ENCODE peak calls at places on chromosome 19, in eight cellular contexts. D, O, Y, G, C, I, F and E are unnamed samples.

GRCh38 chr19:5804516-5805464 is at the start of gene NRTN:
- DNase-seq in D (no peak), C (no peak), Y (peak; percentile 75), F (peak; percentile 82), I (no peak), G (peak; percentile 67), O (no peak), E (no peak)

GRCh38 chr19:38964738-38965137 is 10.8 kb downstream of the FBXO17 start:
- DNase-seq in C (no peak), Y (no peak), I (no peak), F (no peak), G (no peak), D (no peak), O (no peak), E (no peak)

GRCh38 chr19:12779162-12779993 is 4.0 kb upstream of the HOOK2 start:
- DNase-seq in O (no peak), D (no peak), G (no peak), Y (peak; percentile 82), I (no peak), F (peak; percentile 83), C (peak; percentile 96), E (peak; percentile 25)

GRCh38 chr19:32682317-32682716 is 6.7 kb downstream of the RGS9BP start:
- DNase-seq in O (peak; percentile 21), G (no peak), F (no peak), C (no peak), Y (no peak), D (no peak), I (no peak), E (no peak)

GRCh38 chr19:45682908-45683307 is 8.8 kb downstream of the SNRPD2 start:
- DNase-seq in C (no peak), G (no peak), F (no peak), O (no peak), D (no peak), I (no peak), Y (no peak), E (no peak)

GRCh38 chr19:29952127-29952526 is 10.1 kb downstream of the URI1 start:
- DNase-seq in F (no peak), O (no peak), D (no peak), Y (no peak), C (peak; percentile 52), G (no peak), I (no peak), E (no peak)

GRCh38 chr19:21765151-21765550 is 2.2 kb downstream of the ZNF100 start:
- DNase-seq in O (no peak), Y (peak; percentile 7), D (no peak), I (no peak), C (no peak), G (no peak), F (no peak), E (no peak)

GRCh38 chr19:9178901-9179300 is at the start of gene OR7D2:
- DNase-seq in Y (no peak), C (no peak), D (no peak), F (no peak), O (peak; percentile 15), I (no peak), G (no peak), E (peak; percentile 37)

GRCh38 chr19:13931582-13932378 is 6.4 kb downstream of the PODNL1 start:
- DNase-seq in C (no peak), F (no peak), D (no peak), Y (no peak), G (no peak), O (no peak), I (no peak), E (no peak)

GRCh38 chr19:46076951-46077814 is 36.4 kb upstream of the IGFL4 start:
- DNase-seq in Y (peak; percentile 91), I (no peak), F (no peak), D (peak; percentile 47), O (peak; percentile 57), G (peak; percentile 89), C (peak; percentile 88), E (no peak)

GRCh38 chr19:39494661-39495060 is 4.1 kb upstream of the DLL3 start:
- DNase-seq in F (no peak), Y (no peak), C (no peak), O (no peak), D (no peak), I (no peak), G (no peak), E (no peak)

GRCh38 chr19:7868326-7868670 is 5.9 kb downstream of the PRR36 start:
- DNase-seq in Y (no peak), I (no peak), D (no peak), F (no peak), C (no peak), O (peak; percentile 72), G (peak; percentile 81), E (peak; percentile 65)

GRCh38 chr19:2355168-2356035 is 4.7 kb upstream of the TMPRSS9 start:
- DNase-seq in I (no peak), O (no peak), D (no peak), F (no peak), G (no peak), C (no peak), Y (no peak), E (no peak)

GRCh38 chr19:2356036-2356646 is 3.9 kb upstream of the TMPRSS9 start:
- DNase-seq in I (no peak), D (no peak), G (no peak), O (no peak), F (no peak), Y (no peak), C (no peak), E (no peak)

GRCh38 chr19:2353159-2353894 is 6.7 kb upstream of the TMPRSS9 start:
- DNase-seq in G (no peak), Y (no peak), C (no peak), D (no peak), O (no peak), I (no peak), F (no peak), E (no peak)

GRCh38 chr19:2353895-2354592 is 6.0 kb upstream of the TMPRSS9 start:
- DNase-seq in G (no peak), Y (no peak), C (no peak), O (no peak), I (no peak), F (no peak), D (no peak), E (no peak)

DNA sequence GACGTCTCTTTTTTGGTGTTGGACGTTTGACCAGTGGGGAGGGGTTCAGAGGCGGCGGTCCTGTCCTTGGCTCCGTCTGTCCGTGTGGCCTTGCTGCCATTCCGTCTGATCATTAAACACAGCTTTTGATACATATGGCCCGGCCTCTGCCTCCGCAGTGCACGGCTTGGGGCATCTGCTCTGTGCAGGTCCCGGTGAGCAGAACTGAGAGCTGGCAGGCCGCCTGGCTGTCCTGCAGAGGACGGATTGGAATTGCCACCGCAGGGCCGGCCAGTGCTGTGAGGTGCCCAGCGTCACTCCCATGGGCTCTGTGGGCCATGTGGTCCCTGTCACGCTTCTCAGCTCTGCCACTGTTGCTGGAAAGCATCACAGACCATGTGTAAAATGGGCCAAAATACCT is 5.4 kb upstream of the TMPRSS9 start:
- DNase-seq in Y (no peak), D (no peak), O (no peak), F (no peak), G (no peak), I (no peak), C (no peak), E (no peak)
- H3K4me1 ChIP-seq in Y (no peaks in the 10 kb centered on the region), D (no peaks in the 10 kb centered on the region), O (no peaks in the 10 kb centered on the region), F (no peaks in the 10 kb centered on the region), G (no peaks in the 10 kb centered on the region), I (no peaks in the 10 kb centered on the region), C (no peaks in the 10 kb centered on the region), E (no peaks in the 10 kb centered on the region)

GRCh38 chr19:1094655-1094977 is 559 bp downstream of the POLR2E start:
- DNase-seq in Y (no peak), C (no peak), D (no peak), I (no peak), G (no peak), O (no peak), F (no peak), E (no peak)

GRCh38 chr19:1093330-1093729 is 1.8 kb downstream of the POLR2E start:
- DNase-seq in O (no peak), F (no peak), G (no peak), C (no peak), Y (no peak), D (no peak), I (no peak), E (no peak)

GRCh38 chr19:1094978-1095701 is at the start of gene POLR2E:
- DNase-seq in D (peak; percentile 99), G (peak; percentile 97), C (peak; percentile 99), I (peak; percentile 99), Y (peak; percentile 99), O (peak; percentile 96), F (peak; percentile 100), E (peak; percentile 91)

GRCh38 chr19:1091544-1092175 is 3.5 kb downstream of the POLR2E start:
- DNase-seq in G (no peak), Y (no peak), I (no peak), D (no peak), F (no peak), O (no peak), C (no peak), E (no peak)

GRCh38 chr19:1093811-1094553 is 1.2 kb downstream of the POLR2E start:
- DNase-seq in G (no peak), D (no peak), F (no peak), Y (no peak), C (no peak), O (no peak), I (no peak), E (no peak)
- H3K27ac ChIP-seq in G (no peak overlapping the region), D (no peak overlapping the region), F (no peak overlapping the region), Y (no peak overlapping the region), C (no peak overlapping the region), O (no peak overlapping the region), I (peak overlapping the region; percentile 59), E (peak overlapping the region; percentile 5)

DNA sequence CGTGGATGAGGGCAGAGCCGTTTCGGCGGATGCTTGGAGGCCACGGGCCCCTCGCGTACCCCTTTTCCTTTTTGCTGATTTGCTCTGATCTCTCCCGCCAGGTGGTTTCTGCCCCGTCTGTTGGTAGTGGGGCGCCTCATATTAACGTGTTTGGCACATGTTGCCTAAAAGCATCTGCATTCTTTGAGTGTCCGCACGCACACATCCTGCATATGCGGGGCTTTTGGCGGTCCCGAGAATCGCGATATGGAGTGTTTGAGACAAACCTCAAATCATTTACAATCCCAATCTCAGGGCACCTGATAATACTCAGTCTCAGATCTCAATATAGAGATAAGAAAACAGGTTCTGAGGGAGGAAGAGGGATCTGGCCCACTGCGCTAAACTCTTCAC is 809 bp downstream of the U2AF2 start:
- DNase-seq in I (no peak), F (no peak), D (no peak), Y (no peak), G (no peak), C (no peak), O (no peak), E (no peak)
- H3K4me1 ChIP-seq in I (peaks cover 44% of the 10 kb centered on the region), F (peaks cover 76% of the 10 kb centered on the region), D (peaks cover 37% of the 10 kb centered on the region), Y (peaks cover 25% of the 10 kb centered on the region), G (peaks cover 7% of the 10 kb centered on the region), C (peaks cover 13% of the 10 kb centered on the region), O (peaks cover 3% of the 10 kb centered on the region), E (peaks cover 9% of the 10 kb centered on the region)

DNA sequence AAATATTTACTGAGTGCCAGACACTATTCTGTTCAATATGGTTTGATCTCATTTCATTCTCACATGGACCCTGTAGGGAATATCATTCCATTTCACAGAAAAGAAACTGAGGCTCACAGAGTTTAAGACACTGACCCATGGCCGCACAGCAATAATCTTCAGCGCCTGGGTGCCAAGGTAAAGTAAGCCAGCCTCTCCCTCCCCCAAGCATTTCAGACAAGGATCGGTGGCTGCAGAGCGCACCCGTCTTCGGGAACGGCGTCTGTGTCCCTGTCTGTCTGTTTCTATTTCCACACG is 4.3 kb upstream of the PDE4A start:
- DNase-seq in G (no peak), O (no peak), Y (no peak), F (no peak), D (no peak), I (no peak), C (no peak), E (no peak)
- H3K27ac ChIP-seq in G (no peak overlapping the region), O (no peak overlapping the region), Y (no peak overlapping the region), F (no peak overlapping the region), D (no peak overlapping the region), I (peak overlapping the region; percentile 71), C (no peak overlapping the region), E (no peak overlapping the region)